ENCODE peak calls at places on chromosomes 16 and 17, in five cellular contexts. Z is sigmoid colon, Q is kidney glomerular epithelial cell, U is midbrain, B is foreskin keratinocyte. K is an unnamed sample.
A peak's percentile ranks its signal among the peaks of the same experiment; 100 is the strongest.

GRCh38 chr17:34892864-34893263 is 68.4 kb downstream of the CCT6B start:
- DNase-seq in Q (no peak), B (no peak), Z (no peak), U (peak; percentile 1), K (peak; percentile 26)

GRCh38 chr17:66508896-66509843 is 206.8 kb downstream of the PRKCA start:
- DNase-seq in U (no peak), Z (peak; percentile 72), B (peak; percentile 96), Q (peak; percentile 34), K (no peak)

GRCh38 chr16:73794936-73795335 is 501.7 kb upstream of the PSMD7 start:
- DNase-seq in B (no peak), U (no peak), Z (peak; percentile 86), Q (no peak), K (no peak)

GRCh38 chr17:71592431-71592830 is 528.4 kb upstream of the SOX9 start:
- DNase-seq in U (no peak), B (no peak), Q (no peak), Z (no peak), K (no peak)

GRCh38 chr16:56865394-56866062 is 521 bp downstream of the SLC12A3 start:
- DNase-seq in U (no peak), B (no peak), Z (no peak), Q (no peak), K (no peak)

GRCh38 chr16:55116165-55116894 is 185.7 kb downstream of the IRX5 start:
- DNase-seq in U (no peak), Z (no peak), B (peak; percentile 7), Q (no peak), K (no peak)

GRCh38 chr16:69187387-69187890 is 475 bp downstream of the SNTB2 start:
- DNase-seq in Z (peak; percentile 82), B (peak; percentile 32), U (peak; percentile 46), Q (no peak), K (peak; percentile 62)

GRCh38 chr17:81339180-81339501 is 44.0 kb upstream of the SLC38A10 start:
- DNase-seq in U (no peak), B (no peak), Z (no peak), Q (no peak), K (peak; percentile 63)

GRCh38 chr16:23286131-23286532 is 16.0 kb upstream of the SCNN1B start:
- DNase-seq in U (no peak), Z (no peak), Q (peak; percentile 64), B (peak; percentile 99), K (no peak)

GRCh38 chr16:10858203-10858602 is 18.8 kb upstream of the CIITA start:
- DNase-seq in B (no peak), Z (no peak), Q (no peak), U (no peak), K (no peak)

GRCh38 chr16:69286941-69287713 is 24.0 kb upstream of the VPS4A start:
- DNase-seq in Z (peak; percentile 81), B (peak; percentile 35), Q (peak; percentile 48), U (peak; percentile 50), K (peak; percentile 16)

GRCh38 chr16:4699030-4699556 is 5.7 kb downstream of the NUDT16L1 start:
- DNase-seq in Q (no peak), Z (no peak), B (no peak), U (no peak), K (no peak)

GRCh38 chr17:35765086-35765710 is 4.5 kb downstream of the C17orf50 start:
- DNase-seq in Q (no peak), U (no peak), Z (no peak), B (no peak), K (no peak)

GRCh38 chr17:35244345-35245195 is 1.7 kb downstream of the SLFN5 start:
- DNase-seq in B (peak; percentile 91), Q (peak; percentile 66), U (no peak), Z (peak; percentile 92), K (no peak)

GRCh38 chr16:14564323-14564722 is 65.7 kb downstream of the PARN start:
- DNase-seq in Z (no peak), Q (no peak), B (peak; percentile 51), U (no peak), K (no peak)

GRCh38 chr17:57629470-57629869 is 115.6 kb downstream of the CCDC182 start:
- DNase-seq in Q (no peak), U (no peak), Z (no peak), B (no peak), K (no peak)

GRCh38 chr17:32298298-32298697 is 32.7 kb downstream of the RHBDL3 start:
- DNase-seq in Q (no peak), B (no peak), Z (no peak), U (no peak), K (no peak)

GRCh38 chr17:44636562-44636961 is 19.7 kb upstream of the MEIOC start:
- DNase-seq in U (peak; percentile 26), Q (peak; percentile 44), Z (no peak), B (peak; percentile 31), K (no peak)

GRCh38 chr16:57537596-57538234 is 1.3 kb upstream of the CCDC102A start:
- DNase-seq in Q (no peak), U (no peak), Z (no peak), B (no peak), K (no peak)

GRCh38 chr17:44559288-44560249 is 2.3 kb downstream of the FZD2 start:
- DNase-seq in B (no peak), Q (no peak), Z (no peak), U (no peak), K (no peak)

GRCh38 chr17:58679263-58680037 is 12.4 kb downstream of the TEX14 start:
- DNase-seq in U (no peak), B (peak; percentile 93), Z (no peak), Q (no peak), K (no peak)

GRCh38 chr16:46947900-46948547 is 25.4 kb downstream of the DNAJA2 start:
- DNase-seq in Q (peak; percentile 5), B (no peak), U (peak; percentile 24), Z (no peak), K (peak; percentile 27)

GRCh38 chr17:42334667-42335066 is 46.4 kb downstream of the STAT5A start:
- DNase-seq in U (no peak), Q (no peak), B (no peak), Z (no peak), K (no peak)

GRCh38 chr17:55098765-55099164 is 130.2 kb downstream of the STXBP4 start:
- DNase-seq in B (no peak), U (no peak), Q (no peak), Z (no peak), K (no peak)

GRCh38 chr17:60557805-60558204 is 31.8 kb upstream of the APPBP2 start:
- DNase-seq in Q (no peak), Z (no peak), U (no peak), B (peak; percentile 60), K (no peak)